ENCODE peak calls at places on chromosome 5, in seven cellular contexts. G, V, N, H, A, K and W are unnamed samples. For H3K79me1, the result is how much of the 10 kb centered on the place peaks cover.

GRCh38 chr5:95369796-95370195 is 21.4 kb upstream of the FAM81B start:
- DNase-seq in G (no peak), V (no peak), N (peak), H (no peak), A (no peak), K (no peak), W (no peak)

GRCh38 chr5:36164461-36164860 is 12.6 kb downstream of the SKP2 start:
- DNase-seq in G (no peak), V (no peak), N (no peak), H (no peak), A (no peak), K (no peak), W (no peak)

GRCh38 chr5:1767524-1768282 is 31.9 kb downstream of the MRPL36 start:
- DNase-seq in G (no peak), V (no peak), N (no peak), H (no peak), A (no peak), K (no peak), W (no peak)

GRCh38 chr5:112968411-112969106 is 8.0 kb upstream of the DCP2 start:
- DNase-seq in G (peak), V (no peak), N (peak), H (no peak), A (peak), K (no peak), W (peak)

GRCh38 chr5:180718810-180719453 is 20.9 kb downstream of the OR2Y1 start:
- DNase-seq in G (peak), V (peak), N (peak), H (no peak), A (peak), K (no peak), W (peak)

GRCh38 chr5:139565411-139566305 is 4.5 kb downstream of the UBE2D2 start:
- DNase-seq in G (peak), V (no peak), N (no peak), H (no peak), A (peak), K (no peak), W (no peak)

GRCh38 chr5:39977231-39977630 is 552.5 kb upstream of the DAB2 start:
- DNase-seq in G (no peak), V (no peak), N (no peak), H (no peak), A (no peak), K (no peak), W (no peak)

GRCh38 chr5:180098991-180099732 is 27.6 kb upstream of the RNF130 start:
- DNase-seq in G (no peak), V (no peak), N (no peak), H (no peak), A (no peak), K (no peak), W (no peak)

GRCh38 chr5:1041225-1042186 is 32.9 kb downstream of the NKD2 start:
- DNase-seq in G (no peak), V (no peak), N (no peak), H (no peak), A (no peak), K (no peak), W (no peak)

GRCh38 chr5:149485655-149486615 is 65.3 kb downstream of the CSNK1A1 start:
- DNase-seq in G (peak), V (no peak), N (peak), H (no peak), A (peak), K (no peak), W (peak)

GRCh38 chr5:143573568-143574170 is 170.2 kb upstream of the NR3C1 start:
- DNase-seq in G (no peak), V (no peak), N (no peak), H (no peak), A (no peak), K (no peak), W (no peak)

GRCh38 chr5:106880656-106881055 is 790.1 kb downstream of the EFNA5 start:
- DNase-seq in G (no peak), V (no peak), N (no peak), H (no peak), A (no peak), K (no peak), W (peak)

GRCh38 chr5:65695896-65696295 is 26.0 kb downstream of the SGTB start:
- DNase-seq in G (no peak), V (peak), N (no peak), H (no peak), A (no peak), K (no peak), W (no peak)

GRCh38 chr5:67267522-67268232 is 71.1 kb upstream of the CD180 start:
- DNase-seq in G (no peak), V (no peak), N (no peak), H (no peak), A (peak), K (no peak), W (peak)

GRCh38 chr5:142827934-142828576 is 57.9 kb downstream of the ARHGAP26 start:
- DNase-seq in G (peak), V (no peak), N (no peak), H (no peak), A (no peak), K (no peak), W (peak)

GRCh38 chr5:181242031-181242451 is 1.7 kb downstream of the RACK1 start:
- DNase-seq in G (no peak), V (no peak), N (no peak), H (no peak), A (no peak), K (no peak), W (no peak)

GRCh38 chr5:118791986-118792734 is 196.2 kb downstream of the DTWD2 start:
- DNase-seq in G (peak), V (peak), N (peak), H (peak), A (peak), K (no peak), W (no peak)

GRCh38 chr5:149837680-149838269 is 106.8 kb downstream of the PDE6A start:
- DNase-seq in G (peak), V (peak), N (peak), H (peak), A (peak), K (peak), W (peak)

GRCh38 chr5:174204914-174205313 is 159.4 kb downstream of the NSG2 start:
- DNase-seq in G (no peak), V (peak), N (peak), H (peak), A (no peak), K (peak), W (peak)

GRCh38 chr5:122362361-122362760 is 50.3 kb downstream of the SNCAIP start:
- DNase-seq in G (peak), V (no peak), N (peak), H (no peak), A (no peak), K (no peak), W (peak)

GRCh38 chr5:141597394-141597793 is 21.4 kb downstream of the DIAPH1 start:
- DNase-seq in G (no peak), V (no peak), N (no peak), H (no peak), A (no peak), K (no peak), W (no peak)

GRCh38 chr5:151150484-151151262 is 6.9 kb downstream of the ANXA6 start:
- DNase-seq in G (peak), V (no peak), N (no peak), H (no peak), A (peak), K (no peak), W (no peak)

GRCh38 chr5:177128551-177128976 is 5.0 kb upstream of the NSD1 start:
- DNase-seq in G (no peak), V (no peak), N (no peak), H (no peak), A (no peak), K (no peak), W (no peak)

GRCh38 chr5:5374034-5374715 is 48.3 kb upstream of the ICE1 start:
- DNase-seq in G (peak), V (no peak), N (no peak), H (no peak), A (peak), K (no peak), W (no peak)

GRCh38 chr5:17148481-17148880 is 69.0 kb upstream of the BASP1 start:
- DNase-seq in G (peak), V (no peak), N (no peak), H (no peak), A (no peak), K (no peak), W (peak)

GRCh38 chr5:123359454-123359853 is 63.7 kb downstream of the CEP120 start:
- DNase-seq in G (no peak), V (no peak), N (no peak), H (no peak), A (no peak), K (no peak), W (no peak)

GRCh38 chr5:122523776-122524175 is 211.7 kb downstream of the SNCAIP start:
- DNase-seq in G (no peak), V (no peak), N (no peak), H (no peak), A (no peak), K (no peak), W (no peak)

GRCh38 chr5:1507016-1507375 is 16.8 kb downstream of the LPCAT1 start:
- DNase-seq in G (no peak), V (no peak), N (no peak), H (no peak), A (no peak), K (no peak), W (no peak)

GRCh38 chr5:150778517-150779396 is at the start of gene SMIM3:
- DNase-seq in G (peak), V (peak), N (peak), H (peak), A (peak), K (peak), W (peak)

GRCh38 chr5:125465703-125466102 is 719.3 kb upstream of the ZNF608 start:
- DNase-seq in G (no peak), V (no peak), N (no peak), H (no peak), A (no peak), K (no peak), W (no peak)

GRCh38 chr5:76862986-76863385 is 13.2 kb downstream of the S100Z start:
- DNase-seq in G (no peak), V (no peak), N (no peak), H (no peak), A (no peak), K (no peak), W (no peak)

GRCh38 chr5:153211052-153211451 is 279.4 kb upstream of the GRIA1 start:
- DNase-seq in G (no peak), V (peak), N (no peak), H (no peak), A (no peak), K (no peak), W (no peak)

GRCh38 chr5:141779642-141780041 is 97.6 kb upstream of the ARAP3 start:
- DNase-seq in G (peak), V (no peak), N (peak), H (peak), A (no peak), K (no peak), W (no peak)

GRCh38 chr5:160555836-160556660 is 134.4 kb downstream of the PTTG1 start:
- DNase-seq in G (no peak), V (no peak), N (no peak), H (no peak), A (no peak), K (no peak), W (peak)

GRCh38 chr5:22591461-22591860 is 261.7 kb downstream of the CDH12 start:
- DNase-seq in G (no peak), V (no peak), N (no peak), H (no peak), A (no peak), K (no peak), W (no peak)
- H2BK5ac ChIP-seq in G (no peak), V (no peak), N (no peak), H (no peak), A (no peak), K (no peak), W (no peak)

GRCh38 chr5:159018855-159019254 is 80.9 kb downstream of the EBF1 start:
- DNase-seq in G (no peak), V (no peak), N (no peak), H (no peak), A (peak), K (no peak), W (no peak)

GRCh38 chr5:159026781-159027180 is 72.9 kb downstream of the EBF1 start:
- DNase-seq in G (no peak), V (no peak), N (no peak), H (no peak), A (no peak), K (no peak), W (no peak)

GRCh38 chr5:159017787-159018186 is 81.9 kb downstream of the EBF1 start:
- DNase-seq in G (peak), V (no peak), N (peak), H (peak), A (peak), K (no peak), W (no peak)

GRCh38 chr5:159021360-159022177 is 78.1 kb downstream of the EBF1 start:
- DNase-seq in G (peak), V (no peak), N (no peak), H (no peak), A (peak), K (no peak), W (no peak)

GRCh38 chr5:159022178-159022556 is 77.5 kb downstream of the EBF1 start:
- DNase-seq in G (peak), V (no peak), N (no peak), H (no peak), A (peak), K (no peak), W (no peak)
- H3K4me2 ChIP-seq in G (peak), V (no peak), N (no peak), H (no peak), A (no peak), K (no peak), W (no peak)

DNA sequence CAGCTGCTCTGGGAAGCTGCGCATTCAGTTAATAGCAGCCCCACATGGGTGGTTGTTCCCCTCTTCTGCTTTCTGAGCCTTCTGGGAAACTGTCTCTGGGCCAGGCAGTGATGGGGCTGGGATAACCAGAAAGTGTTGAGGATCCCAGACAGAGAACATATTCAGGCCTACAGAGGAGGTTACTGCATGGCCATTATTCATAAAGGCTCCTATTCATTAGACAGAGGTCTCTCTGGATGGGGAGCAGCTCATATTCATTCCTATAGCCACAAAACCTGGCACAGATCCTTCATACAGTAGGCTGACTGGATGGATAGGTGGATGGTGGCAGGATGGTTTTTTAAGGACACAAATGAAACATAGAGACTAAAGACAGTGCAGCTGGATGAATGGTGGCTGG is 76.3 kb downstream of the HSPA4 start:
- DNase-seq in G (no peak), V (no peak), N (no peak), H (no peak), A (no peak), K (no peak), W (no peak)
- H3K79me1 ChIP-seq in G (under half), V (under half), N (under half), H (under half), A (under half), K (under half), W (under half)

GRCh38 chr5:31864015-31864414 is 225.1 kb downstream of the PDZD2 start:
- DNase-seq in G (no peak), V (no peak), N (peak), H (no peak), A (no peak), K (no peak), W (no peak)
- H2BK5ac ChIP-seq in G (no peak), V (no peak), N (no peak), H (no peak), A (no peak), K (no peak), W (no peak)

GRCh38 chr5:75340714-75341478 is 3.9 kb downstream of the HMGCR start:
- DNase-seq in G (no peak), V (no peak), N (peak), H (no peak), A (peak), K (no peak), W (peak)
- H3K4me2 ChIP-seq in G (no peak), V (peak), N (no peak), H (peak), A (no peak), K (peak), W (no peak)

GRCh38 chr5:88389248-88390006 is 120.8 kb upstream of the TMEM161B start:
- DNase-seq in G (no peak), V (no peak), N (no peak), H (no peak), A (no peak), K (no peak), W (no peak)
- H3K79me1 ChIP-seq in G (under half), V (under half), N (under half), H (under half), A (under half), K (under half), W (under half)

GRCh38 chr5:166617507-166617906 is 1673.9 kb upstream of the WWC1 start:
- DNase-seq in G (no peak), V (no peak), N (no peak), H (no peak), A (no peak), K (no peak), W (no peak)

DNA sequence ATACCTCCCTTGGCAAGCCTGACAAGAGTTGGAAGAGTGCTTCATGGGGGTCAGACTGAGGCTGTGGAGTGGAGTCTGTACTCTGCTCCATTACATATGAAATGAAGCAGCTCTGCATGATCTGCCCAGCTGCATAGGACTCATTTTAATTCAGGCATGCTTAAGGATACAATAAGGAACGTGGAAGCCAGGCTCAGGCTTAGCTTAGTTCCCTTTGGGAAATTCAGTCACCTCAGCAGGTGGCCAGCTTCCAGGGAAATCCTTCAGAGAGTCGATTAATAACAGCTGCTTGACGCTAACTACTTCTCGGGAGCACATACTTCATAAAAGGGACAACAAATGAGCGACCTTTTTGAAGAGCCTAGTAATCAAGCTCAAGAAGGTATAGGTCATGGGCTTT is 1672.9 kb upstream of the WWC1 start:
- DNase-seq in G (no peak), V (no peak), N (peak), H (no peak), A (no peak), K (peak), W (no peak)
- H2BK5ac ChIP-seq in G (no peak), V (no peak), N (no peak), H (no peak), A (no peak), K (no peak), W (no peak)